ENCODE peak calls at places on chromosomes 12 and 14, in eight cellular contexts. One of them, this sample, is unnamed.

GRCh38 chr12:52178443-52178842 is 13.4 kb downstream of the KRT80 start:
- DNase-seq in HFFc6: no peak
- DNase-seq in left kidney: no peak
- DNase-seq in NCI-H1417 treated with DMSO at 0.1 percent for 48 hours: no peak
- DNase-seq in ecto neural progenitor cell: no peak
- DNase-seq in cardiac muscle cell: no peak
- DNase-seq in GM12892: no peak
- DNase-seq in M059J: no peak
- DNase-seq in this sample: no peak

GRCh38 chr12:1883513-1883912 is 34.9 kb downstream of the CACNA2D4 start:
- DNase-seq in GM12892: no peak
- DNase-seq in left kidney: no peak
- DNase-seq in ecto neural progenitor cell: peak
- DNase-seq in cardiac muscle cell: no peak
- DNase-seq in M059J: no peak
- DNase-seq in NCI-H1417 treated with DMSO at 0.1 percent for 48 hours: no peak
- DNase-seq in HFFc6: no peak
- DNase-seq in this sample: no peak

GRCh38 chr12:56716933-56717880 is 7.9 kb downstream of the NACA start:
- DNase-seq in ecto neural progenitor cell: no peak
- DNase-seq in HFFc6: no peak
- DNase-seq in M059J: no peak
- DNase-seq in cardiac muscle cell: no peak
- DNase-seq in NCI-H1417 treated with DMSO at 0.1 percent for 48 hours: no peak
- DNase-seq in GM12892: no peak
- DNase-seq in left kidney: no peak
- DNase-seq in this sample: no peak

GRCh38 chr12:108826115-108826806 is 31.1 kb downstream of the SSH1 start:
- DNase-seq in HFFc6: peak
- DNase-seq in ecto neural progenitor cell: no peak
- DNase-seq in M059J: no peak
- DNase-seq in cardiac muscle cell: no peak
- DNase-seq in GM12892: no peak
- DNase-seq in left kidney: peak
- DNase-seq in NCI-H1417 treated with DMSO at 0.1 percent for 48 hours: no peak
- DNase-seq in this sample: peak

GRCh38 chr12:4116251-4117111 is 157.1 kb upstream of the CCND2 start:
- DNase-seq in left kidney: no peak
- DNase-seq in ecto neural progenitor cell: no peak
- DNase-seq in HFFc6: peak
- DNase-seq in GM12892: no peak
- DNase-seq in cardiac muscle cell: no peak
- DNase-seq in M059J: peak
- DNase-seq in NCI-H1417 treated with DMSO at 0.1 percent for 48 hours: no peak
- DNase-seq in this sample: peak

GRCh38 chr12:45350861-45351260 is 135.0 kb downstream of the ANO6 start:
- DNase-seq in NCI-H1417 treated with DMSO at 0.1 percent for 48 hours: no peak
- DNase-seq in left kidney: no peak
- DNase-seq in ecto neural progenitor cell: no peak
- DNase-seq in cardiac muscle cell: no peak
- DNase-seq in GM12892: no peak
- DNase-seq in HFFc6: peak
- DNase-seq in M059J: peak
- DNase-seq in this sample: no peak

GRCh38 chr14:97178781-97179180 is 381.6 kb downstream of the VRK1 start:
- DNase-seq in GM12892: no peak
- DNase-seq in HFFc6: no peak
- DNase-seq in NCI-H1417 treated with DMSO at 0.1 percent for 48 hours: no peak
- DNase-seq in left kidney: no peak
- DNase-seq in M059J: peak
- DNase-seq in ecto neural progenitor cell: no peak
- DNase-seq in cardiac muscle cell: no peak
- DNase-seq in this sample: no peak

GRCh38 chr12:14810953-14811483 is 3.0 kb downstream of the SMCO3 start:
- DNase-seq in cardiac muscle cell: no peak
- DNase-seq in ecto neural progenitor cell: no peak
- DNase-seq in NCI-H1417 treated with DMSO at 0.1 percent for 48 hours: no peak
- DNase-seq in M059J: peak
- DNase-seq in GM12892: no peak
- DNase-seq in HFFc6: peak
- DNase-seq in left kidney: no peak
- DNase-seq in this sample: peak

GRCh38 chr12:49932746-49933145 is 17.8 kb upstream of the AQP2 start:
- DNase-seq in cardiac muscle cell: peak
- DNase-seq in HFFc6: no peak
- DNase-seq in GM12892: no peak
- DNase-seq in NCI-H1417 treated with DMSO at 0.1 percent for 48 hours: no peak
- DNase-seq in ecto neural progenitor cell: peak
- DNase-seq in M059J: no peak
- DNase-seq in left kidney: peak
- DNase-seq in this sample: no peak

GRCh38 chr14:85471156-85471555 is 58.8 kb upstream of the FLRT2 start:
- DNase-seq in left kidney: no peak
- DNase-seq in GM12892: no peak
- DNase-seq in ecto neural progenitor cell: no peak
- DNase-seq in cardiac muscle cell: no peak
- DNase-seq in HFFc6: peak
- DNase-seq in M059J: no peak
- DNase-seq in NCI-H1417 treated with DMSO at 0.1 percent for 48 hours: no peak
- DNase-seq in this sample: no peak

GRCh38 chr12:57627504-57628279 is 5.3 kb downstream of the B4GALNT1 start:
- DNase-seq in NCI-H1417 treated with DMSO at 0.1 percent for 48 hours: no peak
- DNase-seq in M059J: no peak
- DNase-seq in left kidney: peak
- DNase-seq in HFFc6: no peak
- DNase-seq in GM12892: no peak
- DNase-seq in cardiac muscle cell: no peak
- DNase-seq in ecto neural progenitor cell: peak
- DNase-seq in this sample: no peak

GRCh38 chr12:2348477-2348852 is 295.7 kb downstream of the CACNA1C start:
- DNase-seq in HFFc6: no peak
- DNase-seq in left kidney: no peak
- DNase-seq in GM12892: no peak
- DNase-seq in NCI-H1417 treated with DMSO at 0.1 percent for 48 hours: no peak
- DNase-seq in ecto neural progenitor cell: no peak
- DNase-seq in M059J: no peak
- DNase-seq in cardiac muscle cell: no peak
- DNase-seq in this sample: no peak

GRCh38 chr12:117236456-117237001 is 46.3 kb upstream of the FBXO21 start:
- DNase-seq in ecto neural progenitor cell: peak
- DNase-seq in cardiac muscle cell: peak
- DNase-seq in GM12892: peak
- DNase-seq in NCI-H1417 treated with DMSO at 0.1 percent for 48 hours: no peak
- DNase-seq in M059J: peak
- DNase-seq in left kidney: peak
- DNase-seq in HFFc6: peak
- DNase-seq in this sample: peak

GRCh38 chr12:58919271-58920101 is 818 bp downstream of the LRIG3 start:
- DNase-seq in ecto neural progenitor cell: peak
- DNase-seq in HFFc6: no peak
- DNase-seq in M059J: peak
- DNase-seq in left kidney: peak
- DNase-seq in cardiac muscle cell: peak
- DNase-seq in NCI-H1417 treated with DMSO at 0.1 percent for 48 hours: no peak
- DNase-seq in GM12892: peak
- DNase-seq in this sample: peak

GRCh38 chr14:74670726-74671125 is 42.2 kb downstream of the AREL1 start:
- DNase-seq in HFFc6: peak
- DNase-seq in NCI-H1417 treated with DMSO at 0.1 percent for 48 hours: no peak
- DNase-seq in M059J: peak
- DNase-seq in cardiac muscle cell: no peak
- DNase-seq in ecto neural progenitor cell: no peak
- DNase-seq in GM12892: no peak
- DNase-seq in left kidney: no peak
- DNase-seq in this sample: peak

GRCh38 chr12:105453306-105453705 is 122.8 kb downstream of the C12orf75 start:
- DNase-seq in M059J: no peak
- DNase-seq in NCI-H1417 treated with DMSO at 0.1 percent for 48 hours: no peak
- DNase-seq in left kidney: no peak
- DNase-seq in GM12892: no peak
- DNase-seq in ecto neural progenitor cell: no peak
- DNase-seq in cardiac muscle cell: no peak
- DNase-seq in HFFc6: no peak
- DNase-seq in this sample: no peak

GRCh38 chr12:60501124-60501729 is 905.4 kb downstream of the SLC16A7 start:
- DNase-seq in M059J: peak
- DNase-seq in left kidney: peak
- DNase-seq in GM12892: no peak
- DNase-seq in NCI-H1417 treated with DMSO at 0.1 percent for 48 hours: no peak
- DNase-seq in ecto neural progenitor cell: no peak
- DNase-seq in cardiac muscle cell: peak
- DNase-seq in HFFc6: no peak
- DNase-seq in this sample: peak

GRCh38 chr12:42140901-42141300 is 3.8 kb downstream of the GXYLT1 start:
- DNase-seq in ecto neural progenitor cell: no peak
- DNase-seq in NCI-H1417 treated with DMSO at 0.1 percent for 48 hours: no peak
- DNase-seq in GM12892: no peak
- DNase-seq in cardiac muscle cell: peak
- DNase-seq in left kidney: peak
- DNase-seq in M059J: peak
- DNase-seq in HFFc6: peak
- DNase-seq in this sample: peak

GRCh38 chr14:98955036-98955740 is 316.8 kb downstream of the BCL11B start:
- DNase-seq in ecto neural progenitor cell: no peak
- DNase-seq in GM12892: no peak
- DNase-seq in NCI-H1417 treated with DMSO at 0.1 percent for 48 hours: no peak
- DNase-seq in left kidney: no peak
- DNase-seq in cardiac muscle cell: no peak
- DNase-seq in HFFc6: no peak
- DNase-seq in M059J: no peak
- DNase-seq in this sample: no peak

GRCh38 chr12:21894792-21895392 is 46.3 kb downstream of the ABCC9 start:
- DNase-seq in cardiac muscle cell: no peak
- DNase-seq in left kidney: peak
- DNase-seq in HFFc6: no peak
- DNase-seq in ecto neural progenitor cell: no peak
- DNase-seq in NCI-H1417 treated with DMSO at 0.1 percent for 48 hours: no peak
- DNase-seq in GM12892: no peak
- DNase-seq in M059J: no peak
- DNase-seq in this sample: no peak